ENCODE peak calls at places on chromosomes 1 and 21, in eight cellular contexts. One of them, this sample, is unnamed.

GRCh38 chr21:42235593-42235992 is 16.7 kb downstream of the ABCG1 start:
- DNase-seq in activated T-cell treated with anti-CD3 and anti-CD28 coated beads for 24 hours: no peak
- DNase-seq in HS-5: no peak
- DNase-seq in osteocyte: no peak
- DNase-seq in NCI-H524: no peak
- DNase-seq in ovary: no peak
- DNase-seq in posterior vena cava: peak; percentile 44
- DNase-seq in T-helper 2 cell: no peak
- DNase-seq in this sample: no peak

GRCh38 chr1:16354619-16355018 is 2.3 kb upstream of the FBXO42 start:
- DNase-seq in activated T-cell treated with anti-CD3 and anti-CD28 coated beads for 24 hours: no peak
- DNase-seq in HS-5: no peak
- DNase-seq in osteocyte: no peak
- DNase-seq in NCI-H524: no peak
- DNase-seq in ovary: no peak
- DNase-seq in posterior vena cava: no peak
- DNase-seq in T-helper 2 cell: no peak
- DNase-seq in this sample: no peak

GRCh38 chr1:182444497-182444896 is 5.4 kb upstream of the RGSL1 start:
- DNase-seq in activated T-cell treated with anti-CD3 and anti-CD28 coated beads for 24 hours: no peak
- DNase-seq in HS-5: no peak
- DNase-seq in osteocyte: no peak
- DNase-seq in NCI-H524: no peak
- DNase-seq in ovary: no peak
- DNase-seq in posterior vena cava: no peak
- DNase-seq in T-helper 2 cell: no peak
- DNase-seq in this sample: no peak

GRCh38 chr1:118039170-118039569 is 109.6 kb downstream of the WDR3 start:
- DNase-seq in activated T-cell treated with anti-CD3 and anti-CD28 coated beads for 24 hours: no peak
- DNase-seq in HS-5: no peak
- DNase-seq in osteocyte: no peak
- DNase-seq in NCI-H524: no peak
- DNase-seq in ovary: no peak
- DNase-seq in posterior vena cava: no peak
- DNase-seq in T-helper 2 cell: no peak
- DNase-seq in this sample: no peak

GRCh38 chr1:153485880-153486279 is 25.4 kb upstream of the S100A7 start:
- DNase-seq in activated T-cell treated with anti-CD3 and anti-CD28 coated beads for 24 hours: no peak
- DNase-seq in HS-5: no peak
- DNase-seq in osteocyte: no peak
- DNase-seq in NCI-H524: peak; percentile 71
- DNase-seq in ovary: no peak
- DNase-seq in posterior vena cava: no peak
- DNase-seq in T-helper 2 cell: no peak
- DNase-seq in this sample: no peak

GRCh38 chr1:209106237-209106741 is 477.2 kb upstream of the CAMK1G start:
- DNase-seq in activated T-cell treated with anti-CD3 and anti-CD28 coated beads for 24 hours: no peak
- DNase-seq in HS-5: no peak
- DNase-seq in osteocyte: no peak
- DNase-seq in NCI-H524: peak; percentile 98
- DNase-seq in ovary: no peak
- DNase-seq in posterior vena cava: no peak
- DNase-seq in T-helper 2 cell: no peak
- DNase-seq in this sample: no peak

GRCh38 chr1:160864173-160864572 is 1.5 kb upstream of the CD244 start:
- DNase-seq in activated T-cell treated with anti-CD3 and anti-CD28 coated beads for 24 hours: no peak
- DNase-seq in HS-5: no peak
- DNase-seq in osteocyte: no peak
- DNase-seq in NCI-H524: no peak
- DNase-seq in ovary: peak; percentile 15
- DNase-seq in posterior vena cava: no peak
- DNase-seq in T-helper 2 cell: no peak
- DNase-seq in this sample: no peak

GRCh38 chr1:150578278-150579109 is 916 bp downstream of the MCL1 start:
- DNase-seq in activated T-cell treated with anti-CD3 and anti-CD28 coated beads for 24 hours: peak; percentile 74
- DNase-seq in HS-5: no peak
- DNase-seq in osteocyte: no peak
- DNase-seq in NCI-H524: peak; percentile 23
- DNase-seq in ovary: peak; percentile 49
- DNase-seq in posterior vena cava: peak; percentile 87
- DNase-seq in T-helper 2 cell: peak; percentile 30
- DNase-seq in this sample: peak; percentile 50

GRCh38 chr1:145997156-145998023 is 1.0 kb upstream of the TXNIP start:
- DNase-seq in activated T-cell treated with anti-CD3 and anti-CD28 coated beads for 24 hours: peak; percentile 51
- DNase-seq in HS-5: no peak
- DNase-seq in osteocyte: no peak
- DNase-seq in NCI-H524: no peak
- DNase-seq in ovary: peak; percentile 43
- DNase-seq in posterior vena cava: no peak
- DNase-seq in T-helper 2 cell: no peak
- DNase-seq in this sample: peak; percentile 55

GRCh38 chr21:29025328-29025713 is 853 bp downstream of the USP16 start:
- DNase-seq in activated T-cell treated with anti-CD3 and anti-CD28 coated beads for 24 hours: no peak
- DNase-seq in HS-5: no peak
- DNase-seq in osteocyte: no peak
- DNase-seq in NCI-H524: no peak
- DNase-seq in ovary: no peak
- DNase-seq in posterior vena cava: no peak
- DNase-seq in T-helper 2 cell: no peak
- DNase-seq in this sample: no peak

GRCh38 chr1:59730302-59730701 is 84.4 kb upstream of the HOOK1 start:
- DNase-seq in activated T-cell treated with anti-CD3 and anti-CD28 coated beads for 24 hours: no peak
- DNase-seq in HS-5: no peak
- DNase-seq in osteocyte: no peak
- DNase-seq in NCI-H524: no peak
- DNase-seq in ovary: no peak
- DNase-seq in posterior vena cava: no peak
- DNase-seq in T-helper 2 cell: no peak
- DNase-seq in this sample: no peak

GRCh38 chr1:183952101-183952500 is 85.4 kb downstream of the COLGALT2 start:
- DNase-seq in activated T-cell treated with anti-CD3 and anti-CD28 coated beads for 24 hours: no peak
- DNase-seq in HS-5: no peak
- DNase-seq in osteocyte: no peak
- DNase-seq in NCI-H524: no peak
- DNase-seq in ovary: no peak
- DNase-seq in posterior vena cava: no peak
- DNase-seq in T-helper 2 cell: no peak
- DNase-seq in this sample: no peak

GRCh38 chr1:153880962-153881361 is 41.8 kb downstream of the GATAD2B start:
- DNase-seq in activated T-cell treated with anti-CD3 and anti-CD28 coated beads for 24 hours: peak; percentile 2
- DNase-seq in HS-5: no peak
- DNase-seq in osteocyte: peak; percentile 95
- DNase-seq in NCI-H524: peak; percentile 81
- DNase-seq in ovary: peak; percentile 78
- DNase-seq in posterior vena cava: peak; percentile 92
- DNase-seq in T-helper 2 cell: no peak
- DNase-seq in this sample: no peak

GRCh38 chr1:180975551-180975950 is 47.1 kb downstream of the STX6 start:
- DNase-seq in activated T-cell treated with anti-CD3 and anti-CD28 coated beads for 24 hours: no peak
- DNase-seq in HS-5: no peak
- DNase-seq in osteocyte: no peak
- DNase-seq in NCI-H524: no peak
- DNase-seq in ovary: no peak
- DNase-seq in posterior vena cava: no peak
- DNase-seq in T-helper 2 cell: no peak
- DNase-seq in this sample: no peak

GRCh38 chr1:109658533-109659051 is 2.7 kb downstream of the GSTM4 start:
- DNase-seq in activated T-cell treated with anti-CD3 and anti-CD28 coated beads for 24 hours: no peak
- DNase-seq in HS-5: no peak
- DNase-seq in osteocyte: peak; percentile 44
- DNase-seq in NCI-H524: no peak
- DNase-seq in ovary: no peak
- DNase-seq in posterior vena cava: no peak
- DNase-seq in T-helper 2 cell: no peak
- DNase-seq in this sample: no peak

GRCh38 chr1:214570442-214570841 is 19.0 kb upstream of the PTPN14 start:
- DNase-seq in activated T-cell treated with anti-CD3 and anti-CD28 coated beads for 24 hours: no peak
- DNase-seq in HS-5: no peak
- DNase-seq in osteocyte: no peak
- DNase-seq in NCI-H524: no peak
- DNase-seq in ovary: no peak
- DNase-seq in posterior vena cava: no peak
- DNase-seq in T-helper 2 cell: no peak
- DNase-seq in this sample: no peak

GRCh38 chr1:62356257-62356835 is 37.1 kb upstream of the KANK4 start:
- DNase-seq in activated T-cell treated with anti-CD3 and anti-CD28 coated beads for 24 hours: no peak
- DNase-seq in HS-5: peak; percentile 64
- DNase-seq in osteocyte: no peak
- DNase-seq in NCI-H524: no peak
- DNase-seq in ovary: no peak
- DNase-seq in posterior vena cava: no peak
- DNase-seq in T-helper 2 cell: no peak
- DNase-seq in this sample: no peak

GRCh38 chr1:92804721-92805169 is 19.8 kb upstream of the EVI5 start:
- DNase-seq in activated T-cell treated with anti-CD3 and anti-CD28 coated beads for 24 hours: no peak
- DNase-seq in HS-5: peak; percentile 91
- DNase-seq in osteocyte: no peak
- DNase-seq in NCI-H524: no peak
- DNase-seq in ovary: peak; percentile 50
- DNase-seq in posterior vena cava: peak; percentile 88
- DNase-seq in T-helper 2 cell: no peak
- DNase-seq in this sample: no peak

This sample was measured in activated CD4-positive, CD25-positive, alpha-beta regulatory T cell treated with anti-CD3 and anti-CD28 coated beads, Interleukin-2, amount 50 U/mL, for 72 hours.